ENCODE peak calls at places on chromosomes 6 and 20, in eight cellular contexts. G, N, E, K, H, C, T and A are unnamed samples.

GRCh38 chr20:5484926-5485325 is 168.2 kb upstream of the PROKR2 start:
- DNase-seq in G (no peak), N (no peak), E (no peak), K (no peak), H (no peak), C (no peak), T (peak; percentile 40), A (no peak)

GRCh38 chr6:3504938-3505735 is 48.3 kb upstream of the SLC22A23 start:
- DNase-seq in G (no peak), N (no peak), E (no peak), K (no peak), H (no peak), C (no peak), T (no peak), A (no peak)

GRCh38 chr6:125957845-125958244 is 1.3 kb downstream of the HINT3 start:
- DNase-seq in G (peak; percentile 62), N (no peak), E (no peak), K (no peak), H (no peak), C (no peak), T (no peak), A (peak; percentile 24)

GRCh38 chr20:46307139-46307998 is 929 bp downstream of the CDH22 start:
- DNase-seq in G (no peak), N (peak; percentile 88), E (peak; percentile 52), K (peak; percentile 74), H (peak; percentile 28), C (peak; percentile 87), T (no peak), A (peak; percentile 50)

GRCh38 chr20:10304474-10305046 is 85.9 kb downstream of the SNAP25 start:
- DNase-seq in G (no peak), N (no peak), E (no peak), K (no peak), H (no peak), C (no peak), T (no peak), A (no peak)

GRCh38 chr6:54248319-54248718 is 59.9 kb upstream of the TINAG start:
- DNase-seq in G (no peak), N (no peak), E (no peak), K (no peak), H (no peak), C (no peak), T (no peak), A (no peak)

GRCh38 chr20:34299925-34300806 is 3.0 kb downstream of the AHCY start:
- DNase-seq in G (no peak), N (no peak), E (no peak), K (no peak), H (no peak), C (no peak), T (no peak), A (no peak)

GRCh38 chr20:47790032-47790965 is 5.0 kb upstream of the SULF2 start:
- DNase-seq in G (no peak), N (no peak), E (no peak), K (no peak), H (no peak), C (no peak), T (no peak), A (no peak)

GRCh38 chr6:3351105-3351676 is 92.4 kb downstream of the PSMG4 start:
- DNase-seq in G (no peak), N (peak; percentile 46), E (no peak), K (peak; percentile 34), H (no peak), C (no peak), T (no peak), A (no peak)

GRCh38 chr20:6169251-6169650 is 46.4 kb upstream of the FERMT1 start:
- DNase-seq in G (no peak), N (no peak), E (no peak), K (no peak), H (no peak), C (no peak), T (no peak), A (no peak)

GRCh38 chr6:42304313-42304712 is 86.7 kb upstream of the MRPS10 start:
- DNase-seq in G (no peak), N (no peak), E (no peak), K (no peak), H (no peak), C (no peak), T (no peak), A (no peak)

GRCh38 chr6:114063956-114064355 is 93.0 kb upstream of the HDAC2 start:
- DNase-seq in G (no peak), N (no peak), E (no peak), K (no peak), H (no peak), C (no peak), T (no peak), A (no peak)

GRCh38 chr6:112149236-112149635 is 61.8 kb downstream of the FAM229B start:
- DNase-seq in G (no peak), N (no peak), E (no peak), K (no peak), H (no peak), C (no peak), T (no peak), A (no peak)

GRCh38 chr20:63360850-63361497 is at the start of gene CHRNA4:
- DNase-seq in G (no peak), N (no peak), E (no peak), K (no peak), H (no peak), C (no peak), T (no peak), A (no peak)

GRCh38 chr6:159469449-159469848 is 223.6 kb downstream of the SOD2 start:
- DNase-seq in G (no peak), N (no peak), E (no peak), K (no peak), H (no peak), C (no peak), T (no peak), A (no peak)
- H3K9me3 ChIP-seq in G (no peaks in the 10 kb centered on the region), N (no peaks in the 10 kb centered on the region), E (no peaks in the 10 kb centered on the region), K (no peaks in the 10 kb centered on the region), H (no peaks in the 10 kb centered on the region), C (no peaks in the 10 kb centered on the region), T (no peaks in the 10 kb centered on the region), A (no peaks in the 10 kb centered on the region)

GRCh38 chr6:14796974-14797762 is 448.7 kb upstream of the JARID2 start:
- DNase-seq in G (no peak), N (no peak), E (no peak), K (no peak), H (no peak), C (no peak), T (no peak), A (no peak)
- TF ChIP-seq EP300 in G (no peak), N (peak; percentile 85), E (no peak), K (no peak), H (no peak), C (no peak), T (no peak), A (no peak)

DNA sequence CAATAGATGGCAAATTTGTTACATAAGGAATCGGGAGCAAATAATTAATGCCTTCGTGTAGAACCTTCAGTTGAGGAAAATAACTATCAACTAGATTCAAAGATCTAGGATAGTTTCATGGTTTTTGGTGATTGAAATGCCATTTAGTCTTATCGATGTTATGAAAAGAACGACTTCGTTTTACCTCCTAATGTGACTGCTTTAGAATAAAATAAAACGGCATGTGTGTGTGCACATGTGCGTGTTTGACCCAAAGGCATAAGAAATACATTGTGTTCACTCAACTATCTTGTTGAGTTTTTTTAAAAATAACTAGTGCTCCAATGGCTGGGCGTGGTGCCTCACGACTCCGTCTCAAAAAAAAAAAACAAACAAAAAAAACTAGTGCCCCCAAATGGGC is 37.6 kb downstream of the ZBTB2 start:
- DNase-seq in G (no peak), N (no peak), E (no peak), K (no peak), H (no peak), C (no peak), T (no peak), A (no peak)
- TF ChIP-seq CTCF in G (no peak), N (peak; percentile 11), E (no peak), K (no peak), H (no peak), C (no peak), T (no peak), A (no peak)

GRCh38 chr6:884570-884969 is 191.6 kb upstream of the EXOC2 start:
- DNase-seq in G (no peak), N (no peak), E (no peak), K (no peak), H (no peak), C (no peak), T (no peak), A (peak; percentile 16)
- H3K9me3 ChIP-seq in G (no peaks in the 10 kb centered on the region), N (no peaks in the 10 kb centered on the region), E (no peaks in the 10 kb centered on the region), K (no peaks in the 10 kb centered on the region), H (no peaks in the 10 kb centered on the region), C (no peaks in the 10 kb centered on the region), T (no peaks in the 10 kb centered on the region), A (no peaks in the 10 kb centered on the region)